ENCODE peak calls at places on chromosomes 16 and 17, in six cellular contexts. One of them, this sample, is unnamed.

GRCh38 chr16:76483510-76483909 is 206.3 kb downstream of the CNTNAP4 start:
- DNase-seq in foreskin keratinocyte: no peak
- DNase-seq in upper lobe of left lung: no peak
- DNase-seq in mucosa of descending colon: no peak
- DNase-seq in glutamatergic neuron: no peak
- DNase-seq in heart right ventricle: no peak
- DNase-seq in this sample: no peak

GRCh38 chr16:2032285-2033056 is 5.8 kb downstream of the NHERF2 start:
- DNase-seq in foreskin keratinocyte: no peak
- DNase-seq in upper lobe of left lung: no peak
- DNase-seq in mucosa of descending colon: no peak
- DNase-seq in glutamatergic neuron: no peak
- DNase-seq in heart right ventricle: no peak
- DNase-seq in this sample: no peak

GRCh38 chr17:73478768-73479424 is 165.3 kb downstream of the SDK2 start:
- DNase-seq in foreskin keratinocyte: no peak
- DNase-seq in upper lobe of left lung: no peak
- DNase-seq in mucosa of descending colon: no peak
- DNase-seq in glutamatergic neuron: no peak
- DNase-seq in heart right ventricle: no peak
- DNase-seq in this sample: no peak

GRCh38 chr17:6159541-6160187 is 89.5 kb downstream of the WSCD1 start:
- DNase-seq in foreskin keratinocyte: no peak
- DNase-seq in upper lobe of left lung: no peak
- DNase-seq in mucosa of descending colon: no peak
- DNase-seq in glutamatergic neuron: no peak
- DNase-seq in heart right ventricle: no peak
- DNase-seq in this sample: no peak

GRCh38 chr17:16304832-16305231 is 48.4 kb downstream of the CENPV start:
- DNase-seq in foreskin keratinocyte: no peak
- DNase-seq in upper lobe of left lung: no peak
- DNase-seq in mucosa of descending colon: no peak
- DNase-seq in glutamatergic neuron: no peak
- DNase-seq in heart right ventricle: no peak
- DNase-seq in this sample: peak; percentile 26

GRCh38 chr16:20940864-20941634 is 40.5 kb downstream of the LYRM1 start:
- DNase-seq in foreskin keratinocyte: no peak
- DNase-seq in upper lobe of left lung: no peak
- DNase-seq in mucosa of descending colon: no peak
- DNase-seq in glutamatergic neuron: no peak
- DNase-seq in heart right ventricle: no peak
- DNase-seq in this sample: no peak

GRCh38 chr16:27516360-27516759 is 33.4 kb downstream of the GTF3C1 start:
- DNase-seq in foreskin keratinocyte: no peak
- DNase-seq in upper lobe of left lung: no peak
- DNase-seq in mucosa of descending colon: no peak
- DNase-seq in glutamatergic neuron: no peak
- DNase-seq in heart right ventricle: no peak
- DNase-seq in this sample: no peak

GRCh38 chr16:56320081-56320480 is 105.3 kb downstream of the AMFR start:
- DNase-seq in foreskin keratinocyte: no peak
- DNase-seq in upper lobe of left lung: no peak
- DNase-seq in mucosa of descending colon: no peak
- DNase-seq in glutamatergic neuron: no peak
- DNase-seq in heart right ventricle: no peak
- DNase-seq in this sample: no peak

GRCh38 chr17:9959377-9959981 is 54.4 kb upstream of the RCVRN start:
- DNase-seq in foreskin keratinocyte: no peak
- DNase-seq in upper lobe of left lung: no peak
- DNase-seq in mucosa of descending colon: peak; percentile 37
- DNase-seq in glutamatergic neuron: peak; percentile 86
- DNase-seq in heart right ventricle: peak; percentile 42
- DNase-seq in this sample: peak; percentile 80

GRCh38 chr16:31754998-31755615 is 118.5 kb upstream of the ZNF267 start:
- DNase-seq in foreskin keratinocyte: no peak
- DNase-seq in upper lobe of left lung: no peak
- DNase-seq in mucosa of descending colon: no peak
- DNase-seq in glutamatergic neuron: no peak
- DNase-seq in heart right ventricle: no peak
- DNase-seq in this sample: no peak

GRCh38 chr17:41738801-41739112 is 4.3 kb upstream of the HAP1 start:
- DNase-seq in foreskin keratinocyte: no peak
- DNase-seq in upper lobe of left lung: no peak
- DNase-seq in mucosa of descending colon: no peak
- DNase-seq in glutamatergic neuron: no peak
- DNase-seq in heart right ventricle: no peak
- DNase-seq in this sample: no peak

GRCh38 chr17:42016411-42016831 is 818 bp downstream of the DNAJC7 start:
- DNase-seq in foreskin keratinocyte: no peak
- DNase-seq in upper lobe of left lung: peak; percentile 38
- DNase-seq in mucosa of descending colon: peak; percentile 45
- DNase-seq in glutamatergic neuron: no peak
- DNase-seq in heart right ventricle: no peak
- DNase-seq in this sample: no peak

GRCh38 chr17:34638526-34639260 is 59.3 kb downstream of the TMEM132E start:
- DNase-seq in foreskin keratinocyte: no peak
- DNase-seq in upper lobe of left lung: no peak
- DNase-seq in mucosa of descending colon: no peak
- DNase-seq in glutamatergic neuron: no peak
- DNase-seq in heart right ventricle: no peak
- DNase-seq in this sample: no peak

GRCh38 chr16:49755291-49755611 is 100.7 kb downstream of the ZNF423 start:
- DNase-seq in foreskin keratinocyte: no peak
- DNase-seq in upper lobe of left lung: no peak
- DNase-seq in mucosa of descending colon: peak; percentile 52
- DNase-seq in glutamatergic neuron: no peak
- DNase-seq in heart right ventricle: no peak
- DNase-seq in this sample: peak; percentile 54

GRCh38 chr16:65224994-65225393 is 103.1 kb upstream of the CDH11 start:
- DNase-seq in foreskin keratinocyte: no peak
- DNase-seq in upper lobe of left lung: no peak
- DNase-seq in mucosa of descending colon: no peak
- DNase-seq in glutamatergic neuron: no peak
- DNase-seq in heart right ventricle: no peak
- DNase-seq in this sample: no peak

GRCh38 chr17:1880851-1881630 is 51.2 kb downstream of the RPA1 start:
- DNase-seq in foreskin keratinocyte: no peak
- DNase-seq in upper lobe of left lung: no peak
- DNase-seq in mucosa of descending colon: no peak
- DNase-seq in glutamatergic neuron: no peak
- DNase-seq in heart right ventricle: no peak
- DNase-seq in this sample: no peak

GRCh38 chr17:49217651-49218413 is 7.3 kb downstream of the ABI3 start:
- DNase-seq in foreskin keratinocyte: no peak
- DNase-seq in upper lobe of left lung: peak; percentile 86
- DNase-seq in mucosa of descending colon: peak; percentile 66
- DNase-seq in glutamatergic neuron: no peak
- DNase-seq in heart right ventricle: peak; percentile 50
- DNase-seq in this sample: no peak

GRCh38 chr16:85601730-85602401 is 11.3 kb upstream of the GSE1 start:
- DNase-seq in foreskin keratinocyte: no peak
- DNase-seq in upper lobe of left lung: no peak
- DNase-seq in mucosa of descending colon: no peak
- DNase-seq in glutamatergic neuron: no peak
- DNase-seq in heart right ventricle: peak; percentile 60
- DNase-seq in this sample: no peak

GRCh38 chr17:7857724-7858486 is at the start of gene CYB5D1:
- DNase-seq in foreskin keratinocyte: peak; percentile 91
- DNase-seq in upper lobe of left lung: peak; percentile 89
- DNase-seq in mucosa of descending colon: peak; percentile 96
- DNase-seq in glutamatergic neuron: peak; percentile 83
- DNase-seq in heart right ventricle: peak; percentile 80
- DNase-seq in this sample: peak; percentile 80

GRCh38 chr17:33520404-33521032 is 227.4 kb upstream of the ASIC2 start:
- DNase-seq in foreskin keratinocyte: no peak
- DNase-seq in upper lobe of left lung: no peak
- DNase-seq in mucosa of descending colon: peak; percentile 66
- DNase-seq in glutamatergic neuron: peak; percentile 88
- DNase-seq in heart right ventricle: peak; percentile 57
- DNase-seq in this sample: peak; percentile 86

GRCh38 chr17:58005031-58005727 is 1.9 kb downstream of the SRSF1 start:
- DNase-seq in foreskin keratinocyte: no peak
- DNase-seq in upper lobe of left lung: no peak
- DNase-seq in mucosa of descending colon: no peak
- DNase-seq in glutamatergic neuron: no peak
- DNase-seq in heart right ventricle: no peak
- DNase-seq in this sample: no peak
- TF ChIP-seq CTCF in foreskin keratinocyte: no peak
- TF ChIP-seq CTCF in upper lobe of left lung: no peak
- TF ChIP-seq CTCF in mucosa of descending colon: no peak
- TF ChIP-seq CTCF in glutamatergic neuron: no peak
- TF ChIP-seq CTCF in heart right ventricle: no peak
- TF ChIP-seq CTCF in this sample: no peak

GRCh38 chr17:17570207-17570797 is 21.2 kb downstream of the PEMT start:
- DNase-seq in foreskin keratinocyte: no peak
- DNase-seq in upper lobe of left lung: peak; percentile 54
- DNase-seq in mucosa of descending colon: peak; percentile 70
- DNase-seq in glutamatergic neuron: peak; percentile 74
- DNase-seq in heart right ventricle: peak; percentile 57
- DNase-seq in this sample: peak; percentile 49
- TF ChIP-seq CTCF in foreskin keratinocyte: peak; percentile 39
- TF ChIP-seq CTCF in upper lobe of left lung: peak; percentile 13
- TF ChIP-seq CTCF in mucosa of descending colon: no peak
- TF ChIP-seq CTCF in glutamatergic neuron: peak; percentile 45
- TF ChIP-seq CTCF in heart right ventricle: peak; percentile 39
- TF ChIP-seq CTCF in this sample: no peak

GRCh38 chr17:81917565-81918332 is at the start of gene SIRT7:
- DNase-seq in foreskin keratinocyte: no peak
- DNase-seq in upper lobe of left lung: peak; percentile 70
- DNase-seq in mucosa of descending colon: peak; percentile 79
- DNase-seq in glutamatergic neuron: peak; percentile 84
- DNase-seq in heart right ventricle: peak; percentile 84
- DNase-seq in this sample: peak; percentile 68
- TF ChIP-seq CTCF in foreskin keratinocyte: no peak
- TF ChIP-seq CTCF in upper lobe of left lung: no peak
- TF ChIP-seq CTCF in mucosa of descending colon: no peak
- TF ChIP-seq CTCF in glutamatergic neuron: no peak
- TF ChIP-seq CTCF in heart right ventricle: no peak
- TF ChIP-seq CTCF in this sample: no peak

DNA sequence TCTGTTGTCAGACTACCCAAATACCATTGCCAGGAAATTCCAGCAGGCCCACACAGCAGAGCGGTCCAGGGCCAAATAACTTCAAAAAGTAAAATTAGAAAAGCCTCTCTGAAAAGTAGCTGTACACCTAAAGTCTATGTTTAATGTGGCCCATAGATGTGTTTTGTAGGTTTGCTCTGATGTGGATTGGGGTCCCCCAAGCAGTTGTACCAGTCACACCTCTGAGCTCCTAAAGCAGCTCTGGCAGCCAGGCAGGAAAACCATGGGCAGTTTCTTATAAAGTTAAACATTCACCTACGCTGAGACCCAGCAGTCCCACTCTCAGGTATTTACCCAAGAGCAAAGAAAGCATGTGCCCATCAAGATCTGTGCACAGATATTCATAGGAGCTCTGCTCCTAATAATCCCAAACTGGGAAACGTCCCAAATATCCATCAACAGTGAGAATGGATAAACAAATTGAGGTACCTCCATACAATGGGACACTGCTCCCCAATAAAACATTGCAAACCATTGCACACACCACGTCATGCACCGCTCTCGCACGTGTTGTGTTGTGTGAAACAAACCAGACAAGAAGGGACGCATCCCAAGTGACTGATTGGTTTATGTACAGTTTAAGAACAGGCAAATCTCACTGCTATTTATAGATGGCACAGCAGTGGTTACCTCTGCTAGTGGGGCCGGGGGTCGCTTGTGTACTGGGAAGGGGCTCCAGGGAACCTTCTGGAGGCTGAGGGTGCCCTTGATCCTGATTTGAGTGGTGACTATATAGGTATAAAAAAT is 15.8 kb upstream of the PRM1 start:
- DNase-seq in foreskin keratinocyte: no peak
- DNase-seq in upper lobe of left lung: peak; percentile 41
- DNase-seq in mucosa of descending colon: no peak
- DNase-seq in glutamatergic neuron: no peak
- DNase-seq in heart right ventricle: no peak
- DNase-seq in this sample: no peak
- TF ChIP-seq CTCF in foreskin keratinocyte: no peak
- TF ChIP-seq CTCF in upper lobe of left lung: no peak
- TF ChIP-seq CTCF in mucosa of descending colon: no peak
- TF ChIP-seq CTCF in glutamatergic neuron: no peak
- TF ChIP-seq CTCF in heart right ventricle: no peak
- TF ChIP-seq CTCF in this sample: no peak

DNA sequence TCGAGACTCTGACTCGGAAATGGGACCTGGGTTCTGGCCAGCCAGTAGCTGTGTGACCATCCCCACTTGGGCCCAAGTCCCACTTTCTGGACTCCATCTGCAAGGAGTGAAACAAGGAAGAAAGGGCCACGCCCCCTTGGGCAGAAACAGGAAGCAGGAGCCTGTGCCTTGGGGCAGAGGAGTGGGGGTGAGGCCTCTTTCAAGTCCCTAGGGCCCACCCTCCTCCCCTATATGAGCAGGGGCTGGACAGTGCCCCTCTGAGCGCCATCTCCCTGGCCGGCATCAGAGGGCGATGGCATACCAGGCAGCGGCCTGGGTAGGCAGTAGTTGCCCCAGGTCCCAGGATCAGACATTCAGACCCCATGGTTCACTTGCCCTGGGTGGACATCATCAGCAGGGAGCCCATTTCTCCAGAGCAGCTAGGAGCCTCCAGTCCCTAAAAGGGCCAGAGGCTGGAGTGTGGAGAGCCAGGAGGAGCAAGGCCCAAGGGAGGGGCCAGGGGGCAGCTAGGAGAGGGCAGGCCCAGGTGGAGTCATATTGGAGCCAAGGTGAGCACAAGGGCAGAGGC is 7.1 kb downstream of the BCAR1 start:
- DNase-seq in foreskin keratinocyte: no peak
- DNase-seq in upper lobe of left lung: peak; percentile 73
- DNase-seq in mucosa of descending colon: peak; percentile 75
- DNase-seq in glutamatergic neuron: no peak
- DNase-seq in heart right ventricle: peak; percentile 52
- DNase-seq in this sample: no peak
- TF ChIP-seq CTCF in foreskin keratinocyte: peak; percentile 21
- TF ChIP-seq CTCF in upper lobe of left lung: no peak
- TF ChIP-seq CTCF in mucosa of descending colon: no peak
- TF ChIP-seq CTCF in glutamatergic neuron: no peak
- TF ChIP-seq CTCF in heart right ventricle: no peak
- TF ChIP-seq CTCF in this sample: no peak

GRCh38 chr16:11915644-11916523 is at the start of gene GSPT1:
- DNase-seq in foreskin keratinocyte: peak; percentile 94
- DNase-seq in upper lobe of left lung: peak; percentile 99
- DNase-seq in mucosa of descending colon: peak; percentile 99
- DNase-seq in glutamatergic neuron: peak; percentile 100
- DNase-seq in heart right ventricle: peak; percentile 99
- DNase-seq in this sample: peak; percentile 99
- TF ChIP-seq CTCF in foreskin keratinocyte: no peak
- TF ChIP-seq CTCF in upper lobe of left lung: peak; percentile 92
- TF ChIP-seq CTCF in mucosa of descending colon: peak; percentile 36
- TF ChIP-seq CTCF in glutamatergic neuron: peak; percentile 52
- TF ChIP-seq CTCF in heart right ventricle: no peak
- TF ChIP-seq CTCF in this sample: peak; percentile 10